ENCODE peak calls at places on chromosomes 7 and 10, in seven cellular contexts. One of them, this sample, is unnamed.

GRCh38 chr10:71285180-71285545 is 33.9 kb upstream of the SLC29A3 start:
- DNase-seq in neural progenitor cell: peak
- DNase-seq in ascending aorta: no peak
- DNase-seq in GM12878: no peak
- DNase-seq in body of pancreas: peak
- DNase-seq in tibial artery: no peak
- DNase-seq in brain microvascular endothelial cell: no peak
- DNase-seq in this sample: peak

GRCh38 chr7:29139191-29139590 is 7.1 kb downstream of the CPVL start:
- DNase-seq in neural progenitor cell: no peak
- DNase-seq in ascending aorta: no peak
- DNase-seq in GM12878: no peak
- DNase-seq in body of pancreas: no peak
- DNase-seq in tibial artery: no peak
- DNase-seq in brain microvascular endothelial cell: peak
- DNase-seq in this sample: no peak

GRCh38 chr10:93379366-93380042 is 102.6 kb downstream of the MYOF start:
- DNase-seq in neural progenitor cell: no peak
- DNase-seq in ascending aorta: peak
- DNase-seq in GM12878: no peak
- DNase-seq in body of pancreas: peak
- DNase-seq in tibial artery: no peak
- DNase-seq in brain microvascular endothelial cell: peak
- DNase-seq in this sample: no peak

GRCh38 chr7:129778770-129779601 is 167.5 kb downstream of the NRF1 start:
- DNase-seq in neural progenitor cell: peak
- DNase-seq in ascending aorta: no peak
- DNase-seq in GM12878: no peak
- DNase-seq in body of pancreas: peak
- DNase-seq in tibial artery: no peak
- DNase-seq in brain microvascular endothelial cell: no peak
- DNase-seq in this sample: peak

GRCh38 chr7:76294344-76295024 is 8.0 kb upstream of the HSPB1 start:
- DNase-seq in neural progenitor cell: peak
- DNase-seq in ascending aorta: peak
- DNase-seq in GM12878: no peak
- DNase-seq in body of pancreas: peak
- DNase-seq in tibial artery: peak
- DNase-seq in brain microvascular endothelial cell: peak
- DNase-seq in this sample: peak

GRCh38 chr7:46603780-46604725 is 683.0 kb upstream of the IGFBP3 start:
- DNase-seq in neural progenitor cell: no peak
- DNase-seq in ascending aorta: peak
- DNase-seq in GM12878: no peak
- DNase-seq in body of pancreas: peak
- DNase-seq in tibial artery: peak
- DNase-seq in brain microvascular endothelial cell: peak
- DNase-seq in this sample: no peak

GRCh38 chr7:4000139-4000538 is 682.0 kb upstream of the FOXK1 start:
- DNase-seq in neural progenitor cell: no peak
- DNase-seq in ascending aorta: no peak
- DNase-seq in GM12878: no peak
- DNase-seq in body of pancreas: no peak
- DNase-seq in tibial artery: no peak
- DNase-seq in brain microvascular endothelial cell: no peak
- DNase-seq in this sample: peak

GRCh38 chr10:129550658-129551057 is 83.6 kb downstream of the MGMT start:
- DNase-seq in neural progenitor cell: no peak
- DNase-seq in ascending aorta: no peak
- DNase-seq in GM12878: no peak
- DNase-seq in body of pancreas: no peak
- DNase-seq in tibial artery: no peak
- DNase-seq in brain microvascular endothelial cell: no peak
- DNase-seq in this sample: no peak

GRCh38 chr10:71213761-71214440 is 1.5 kb downstream of the UNC5B start:
- DNase-seq in neural progenitor cell: peak
- DNase-seq in ascending aorta: peak
- DNase-seq in GM12878: no peak
- DNase-seq in body of pancreas: peak
- DNase-seq in tibial artery: peak
- DNase-seq in brain microvascular endothelial cell: peak
- DNase-seq in this sample: peak

GRCh38 chr10:14543048-14543903 is 212.6 kb upstream of the FRMD4A start:
- DNase-seq in neural progenitor cell: no peak
- DNase-seq in ascending aorta: peak
- DNase-seq in GM12878: no peak
- DNase-seq in body of pancreas: peak
- DNase-seq in tibial artery: peak
- DNase-seq in brain microvascular endothelial cell: peak
- DNase-seq in this sample: no peak
- TF ChIP-seq CTCF in neural progenitor cell: peak
- TF ChIP-seq CTCF in ascending aorta: peak
- TF ChIP-seq CTCF in GM12878: peak
- TF ChIP-seq CTCF in body of pancreas: peak
- TF ChIP-seq CTCF in tibial artery: peak
- TF ChIP-seq CTCF in brain microvascular endothelial cell: peak
- TF ChIP-seq CTCF in this sample: peak

DNA sequence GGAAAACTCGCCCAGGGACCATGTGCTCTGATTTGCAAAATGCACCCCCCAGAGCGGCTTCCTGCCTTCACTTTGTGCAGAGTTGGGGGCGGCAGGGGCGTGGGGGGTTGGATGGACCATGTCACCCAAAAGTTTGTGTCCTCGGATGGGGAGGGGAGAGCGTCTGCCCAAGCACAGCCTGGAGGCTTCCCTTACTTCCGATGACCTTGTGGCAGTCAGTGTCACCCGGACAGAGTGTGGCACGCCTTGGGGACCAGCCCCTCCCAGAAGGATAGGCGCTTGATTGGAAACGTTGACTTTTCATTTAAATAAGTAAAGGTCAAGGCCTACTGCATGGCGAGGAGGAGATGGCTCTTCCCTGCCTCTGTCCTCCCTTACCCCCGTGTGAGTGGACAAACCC is 71.6 kb downstream of the LHPP start:
- DNase-seq in neural progenitor cell: no peak
- DNase-seq in ascending aorta: no peak
- DNase-seq in GM12878: no peak
- DNase-seq in body of pancreas: no peak
- DNase-seq in tibial artery: no peak
- DNase-seq in brain microvascular endothelial cell: no peak
- DNase-seq in this sample: no peak
- H3K27ac ChIP-seq in neural progenitor cell: no peak
- H3K27ac ChIP-seq in ascending aorta: no peak
- H3K27ac ChIP-seq in GM12878: no peak
- H3K27ac ChIP-seq in body of pancreas: no peak
- H3K27ac ChIP-seq in tibial artery: no peak
- H3K27ac ChIP-seq in brain microvascular endothelial cell: no peak
- H3K27ac ChIP-seq in this sample: no peak

GRCh38 chr7:101285171-101285570 is 36.4 kb downstream of the IFT22 start:
- DNase-seq in neural progenitor cell: no peak
- DNase-seq in ascending aorta: no peak
- DNase-seq in GM12878: no peak
- DNase-seq in body of pancreas: no peak
- DNase-seq in tibial artery: no peak
- DNase-seq in brain microvascular endothelial cell: no peak
- DNase-seq in this sample: no peak

GRCh38 chr7:101287032-101287431 is 34.6 kb downstream of the IFT22 start:
- DNase-seq in neural progenitor cell: no peak
- DNase-seq in ascending aorta: no peak
- DNase-seq in GM12878: no peak
- DNase-seq in body of pancreas: no peak
- DNase-seq in tibial artery: no peak
- DNase-seq in brain microvascular endothelial cell: no peak
- DNase-seq in this sample: no peak

GRCh38 chr7:101294039-101294831 is 27.4 kb downstream of the IFT22 start:
- DNase-seq in neural progenitor cell: no peak
- DNase-seq in ascending aorta: no peak
- DNase-seq in GM12878: no peak
- DNase-seq in body of pancreas: no peak
- DNase-seq in tibial artery: no peak
- DNase-seq in brain microvascular endothelial cell: no peak
- DNase-seq in this sample: peak

GRCh38 chr7:101288439-101288838 is 33.2 kb downstream of the IFT22 start:
- DNase-seq in neural progenitor cell: no peak
- DNase-seq in ascending aorta: no peak
- DNase-seq in GM12878: no peak
- DNase-seq in body of pancreas: no peak
- DNase-seq in tibial artery: no peak
- DNase-seq in brain microvascular endothelial cell: no peak
- DNase-seq in this sample: no peak
- H3K4me3 ChIP-seq in neural progenitor cell: no peak
- H3K4me3 ChIP-seq in ascending aorta: no peak
- H3K4me3 ChIP-seq in GM12878: no peak
- H3K4me3 ChIP-seq in body of pancreas: no peak
- H3K4me3 ChIP-seq in tibial artery: no peak
- H3K4me3 ChIP-seq in brain microvascular endothelial cell: no peak
- H3K4me3 ChIP-seq in this sample: no peak

GRCh38 chr10:118615888-118616287 is 20.4 kb upstream of the PRLHR start:
- DNase-seq in neural progenitor cell: no peak
- DNase-seq in ascending aorta: no peak
- DNase-seq in GM12878: no peak
- DNase-seq in body of pancreas: no peak
- DNase-seq in tibial artery: no peak
- DNase-seq in brain microvascular endothelial cell: peak
- DNase-seq in this sample: no peak
- TF ChIP-seq CTCF in neural progenitor cell: peak
- TF ChIP-seq CTCF in ascending aorta: no peak
- TF ChIP-seq CTCF in GM12878: no peak
- TF ChIP-seq CTCF in body of pancreas: no peak
- TF ChIP-seq CTCF in tibial artery: no peak
- TF ChIP-seq CTCF in brain microvascular endothelial cell: peak
- TF ChIP-seq CTCF in this sample: peak

GRCh38 chr10:28283251-28283650 is 19.6 kb downstream of the MPP7 start:
- DNase-seq in neural progenitor cell: no peak
- DNase-seq in ascending aorta: no peak
- DNase-seq in GM12878: no peak
- DNase-seq in body of pancreas: no peak
- DNase-seq in tibial artery: no peak
- DNase-seq in brain microvascular endothelial cell: no peak
- DNase-seq in this sample: no peak
- H3K27ac ChIP-seq in neural progenitor cell: no peak
- H3K27ac ChIP-seq in ascending aorta: peak
- H3K27ac ChIP-seq in GM12878: no peak
- H3K27ac ChIP-seq in body of pancreas: peak
- H3K27ac ChIP-seq in tibial artery: peak
- H3K27ac ChIP-seq in brain microvascular endothelial cell: no peak
- H3K27ac ChIP-seq in this sample: no peak

GRCh38 chr10:11870900-11871407 is 47.8 kb downstream of the PROSER2 start:
- DNase-seq in neural progenitor cell: no peak
- DNase-seq in ascending aorta: no peak
- DNase-seq in GM12878: no peak
- DNase-seq in body of pancreas: no peak
- DNase-seq in tibial artery: no peak
- DNase-seq in brain microvascular endothelial cell: no peak
- DNase-seq in this sample: no peak

GRCh38 chr10:11869211-11869610 is 46.1 kb downstream of the PROSER2 start:
- DNase-seq in neural progenitor cell: no peak
- DNase-seq in ascending aorta: no peak
- DNase-seq in GM12878: no peak
- DNase-seq in body of pancreas: no peak
- DNase-seq in tibial artery: no peak
- DNase-seq in brain microvascular endothelial cell: no peak
- DNase-seq in this sample: no peak

GRCh38 chr10:11871470-11871869 is 48.3 kb downstream of the PROSER2 start:
- DNase-seq in neural progenitor cell: no peak
- DNase-seq in ascending aorta: no peak
- DNase-seq in GM12878: no peak
- DNase-seq in body of pancreas: no peak
- DNase-seq in tibial artery: no peak
- DNase-seq in brain microvascular endothelial cell: peak
- DNase-seq in this sample: no peak

GRCh38 chr10:11869743-11870460 is 46.7 kb downstream of the PROSER2 start:
- DNase-seq in neural progenitor cell: no peak
- DNase-seq in ascending aorta: no peak
- DNase-seq in GM12878: no peak
- DNase-seq in body of pancreas: no peak
- DNase-seq in tibial artery: no peak
- DNase-seq in brain microvascular endothelial cell: no peak
- DNase-seq in this sample: peak

DNA sequence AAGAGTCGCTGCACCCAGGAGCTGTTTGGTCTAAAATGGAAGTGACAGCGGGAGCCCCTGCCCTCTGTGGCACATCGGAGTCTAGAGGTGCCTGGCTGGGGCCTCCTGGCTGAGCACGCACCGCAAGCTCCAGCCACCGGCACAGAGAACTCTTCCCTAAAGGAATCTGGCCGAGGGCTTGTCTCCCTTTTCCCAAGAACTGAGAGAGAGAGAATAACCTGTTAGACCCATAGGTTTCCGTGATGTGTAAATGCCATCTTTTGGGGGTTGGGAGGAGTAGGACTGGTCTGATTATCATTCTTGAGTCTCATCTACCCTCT is 47.3 kb downstream of the PROSER2 start:
- DNase-seq in neural progenitor cell: no peak
- DNase-seq in ascending aorta: no peak
- DNase-seq in GM12878: no peak
- DNase-seq in body of pancreas: no peak
- DNase-seq in tibial artery: no peak
- DNase-seq in brain microvascular endothelial cell: no peak
- DNase-seq in this sample: no peak
- H3K4me3 ChIP-seq in neural progenitor cell: no peak
- H3K4me3 ChIP-seq in ascending aorta: no peak
- H3K4me3 ChIP-seq in GM12878: no peak
- H3K4me3 ChIP-seq in body of pancreas: no peak
- H3K4me3 ChIP-seq in tibial artery: peak
- H3K4me3 ChIP-seq in brain microvascular endothelial cell: peak
- H3K4me3 ChIP-seq in this sample: no peak

GRCh38 chr10:66215005-66215404 is 710.8 kb upstream of the LRRTM3 start:
- DNase-seq in neural progenitor cell: peak
- DNase-seq in ascending aorta: no peak
- DNase-seq in GM12878: no peak
- DNase-seq in body of pancreas: no peak
- DNase-seq in tibial artery: no peak
- DNase-seq in brain microvascular endothelial cell: no peak
- DNase-seq in this sample: peak
- TF ChIP-seq CTCF in neural progenitor cell: peak
- TF ChIP-seq CTCF in ascending aorta: no peak
- TF ChIP-seq CTCF in GM12878: peak
- TF ChIP-seq CTCF in body of pancreas: no peak
- TF ChIP-seq CTCF in tibial artery: no peak
- TF ChIP-seq CTCF in brain microvascular endothelial cell: peak
- TF ChIP-seq CTCF in this sample: peak

GRCh38 chr7:159119026-159119741 is 25.5 kb downstream of the VIPR2 start:
- DNase-seq in neural progenitor cell: no peak
- DNase-seq in ascending aorta: no peak
- DNase-seq in GM12878: no peak
- DNase-seq in body of pancreas: no peak
- DNase-seq in tibial artery: no peak
- DNase-seq in brain microvascular endothelial cell: no peak
- DNase-seq in this sample: peak
- H3K27ac ChIP-seq in neural progenitor cell: no peak
- H3K27ac ChIP-seq in ascending aorta: no peak
- H3K27ac ChIP-seq in GM12878: no peak
- H3K27ac ChIP-seq in body of pancreas: no peak
- H3K27ac ChIP-seq in tibial artery: no peak
- H3K27ac ChIP-seq in brain microvascular endothelial cell: no peak
- H3K27ac ChIP-seq in this sample: no peak